ENCODE peak calls at places on chromosomes 16 and 17, in five cellular contexts. U is dorsolateral prefrontal cortex, E is GM13976, Q is tibial nerve, D is heart right ventricle. F is an unnamed sample.

GRCh38 chr17:20302191-20302917 is 165.0 kb downstream of the LGALS9B start:
- DNase-seq in Q (no peak), E (no peak), D (no peak), U (no peak), F (no peak)

GRCh38 chr16:24848065-24848464 is 2.3 kb downstream of the SLC5A11 start:
- DNase-seq in U (no peak), Q (no peak), D (no peak), E (no peak), F (no peak)

GRCh38 chr16:83994703-83995102 is 26.7 kb downstream of the NECAB2 start:
- DNase-seq in Q (no peak), U (no peak), E (no peak), D (no peak), F (no peak)

GRCh38 chr16:77789085-77789611 is 784 bp downstream of the VAT1L start:
- DNase-seq in E (no peak), Q (no peak), U (no peak), D (no peak), F (no peak)

GRCh38 chr16:53643474-53643873 is 60.2 kb downstream of the RPGRIP1L start:
- DNase-seq in D (no peak), E (no peak), U (no peak), Q (no peak), F (no peak)

GRCh38 chr17:30230596-30231125 is 4.8 kb downstream of the SLC6A4 start:
- DNase-seq in E (no peak), U (no peak), D (no peak), Q (no peak), F (no peak)

GRCh38 chr17:67779098-67779672 is 46.1 kb upstream of the BPTF start:
- DNase-seq in Q (peak; percentile 39), D (peak; percentile 37), U (no peak), E (peak; percentile 71), F (no peak)

GRCh38 chr17:42111901-42112551 is 488 bp downstream of the DHX58 start:
- DNase-seq in U (no peak), E (peak; percentile 41), D (no peak), Q (no peak), F (no peak)

GRCh38 chr16:17773698-17774101 is 302.9 kb upstream of the XYLT1 start:
- DNase-seq in U (no peak), D (no peak), E (no peak), Q (no peak), F (peak; percentile 1)

GRCh38 chr16:85821441-85821901 is 22.0 kb downstream of the COX4I1 start:
- DNase-seq in Q (peak; percentile 55), U (peak; percentile 64), D (peak; percentile 77), E (peak; percentile 94), F (peak; percentile 35)

GRCh38 chr17:28043296-28043695 is 819 bp downstream of the NLK start:
- DNase-seq in D (no peak), E (no peak), Q (no peak), U (no peak), F (no peak)

GRCh38 chr16:28067604-28068382 is 4.3 kb upstream of the GSG1L start:
- DNase-seq in Q (no peak), E (no peak), U (no peak), D (no peak), F (no peak)

GRCh38 chr16:24685539-24686432 is 43.7 kb upstream of the TNRC6A start:
- DNase-seq in U (peak; percentile 73), D (peak; percentile 38), E (no peak), Q (peak; percentile 24), F (peak; percentile 72)

GRCh38 chr17:83186226-83186625 is 106.8 kb downstream of the METRNL start:
- DNase-seq in U (no peak), D (no peak), Q (peak; percentile 11), E (no peak), F (no peak)

GRCh38 chr16:19522369-19523159 is 666 bp upstream of the GDE1 start:
- DNase-seq in E (no peak), Q (no peak), D (no peak), U (no peak), F (no peak)
- TF ChIP-seq CTCF in E (no peak), Q (no peak), D (no peak), U (no peak), F (no peak)

DNA sequence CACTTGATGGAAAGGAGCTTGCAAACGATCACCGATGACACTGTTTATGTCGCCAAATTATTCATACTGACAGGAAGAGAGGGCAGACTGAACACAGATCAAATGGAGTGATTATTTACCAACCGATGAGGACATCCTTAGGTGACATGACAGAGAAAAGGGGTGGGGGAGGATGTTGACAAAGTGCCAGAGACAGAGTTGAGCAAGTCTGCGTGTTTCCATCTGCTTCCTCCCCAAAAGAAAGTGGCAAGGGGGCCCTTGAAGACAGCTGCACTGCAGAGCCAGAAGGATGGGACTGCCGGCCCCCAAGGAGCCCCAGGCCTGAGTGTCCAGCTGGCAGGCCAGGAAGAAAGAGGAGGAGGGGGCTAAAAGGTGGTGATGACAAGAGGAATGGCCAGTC is 191.0 kb upstream of the RPL38 start:
- DNase-seq in Q (no peak), E (no peak), D (no peak), U (no peak), F (no peak)
- TF ChIP-seq CTCF in Q (no peak), E (no peak), D (no peak), U (no peak), F (no peak)

GRCh38 chr17:78144146-78144719 is 2.0 kb upstream of the C17orf99 start:
- DNase-seq in E (no peak), D (peak; percentile 90), U (no peak), Q (peak; percentile 76), F (peak; percentile 67)
- TF ChIP-seq CTCF in E (no peak), D (no peak), U (no peak), Q (no peak), F (peak; percentile 4)

DNA sequence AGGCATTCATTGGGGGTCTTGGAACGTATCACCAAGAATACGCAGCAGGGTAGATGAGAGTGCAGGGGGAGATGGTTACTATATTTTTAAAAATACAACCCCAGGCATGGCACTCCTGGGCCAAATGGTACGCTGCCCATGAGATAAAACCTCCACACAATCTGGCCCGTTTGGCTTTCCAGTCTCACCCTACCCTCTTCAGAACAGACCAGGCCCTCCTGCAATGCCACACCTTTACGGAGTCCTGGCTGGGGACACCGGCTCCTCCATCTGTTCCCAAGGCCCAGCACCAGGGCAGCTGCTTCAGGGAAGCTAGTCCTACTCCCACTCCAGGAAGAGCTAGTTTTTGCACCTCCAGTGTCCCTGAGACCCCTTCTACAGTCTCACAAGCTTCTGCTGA is 24.4 kb downstream of the SNN start:
- DNase-seq in U (no peak), Q (no peak), D (no peak), E (no peak), F (no peak)
- TF ChIP-seq CTCF in U (no peak), Q (no peak), D (no peak), E (no peak), F (no peak)

GRCh38 chr17:81397314-81398169 is 2.3 kb downstream of the BAHCC1 start:
- DNase-seq in U (no peak), E (no peak), Q (no peak), D (no peak), F (no peak)
- TF ChIP-seq CTCF in U (no peak), E (no peak), Q (peak; percentile 44), D (no peak), F (no peak)

GRCh38 chr16:75109732-75110243 is 6.8 kb downstream of the LDHD start:
- DNase-seq in U (no peak), E (peak; percentile 28), D (peak; percentile 77), Q (no peak), F (no peak)
- TF ChIP-seq CTCF in U (no peak), E (no peak), D (no peak), Q (no peak), F (no peak)

F was measured in AG09319.